ENCODE peak calls at places on chromosomes 3 and 15, in nine cellular contexts. H is mammary epithelial cell; Z is ascending aorta; R is CD8-positive, alpha-beta T cell; G is aorta; W is cardiac muscle cell; I is H9; X is Peyer's patch; M is Panc1. S is an unnamed sample. For H3K4me1, the result is how much of the 10 kb centered on the place peaks cover.

GRCh38 chr3:72015463-72015862 is 230.5 kb upstream of the PROK2 start:
- DNase-seq in H (no peak), Z (no peak), R (no peak), G (no peak), W (no peak), I (no peak), X (no peak), M (no peak), S (no peak)

GRCh38 chr3:23114479-23114878 is 88.6 kb upstream of the UBE2E2 start:
- DNase-seq in H (no peak), Z (no peak), R (no peak), G (no peak), W (peak), I (no peak), X (no peak), M (no peak), S (no peak)

GRCh38 chr3:83523470-83524073 is 1435.2 kb upstream of the CADM2 start:
- DNase-seq in H (peak), Z (no peak), R (no peak), G (no peak), W (peak), I (peak), X (no peak), M (peak), S (peak)

GRCh38 chr3:141308588-141309218 is 59.6 kb upstream of the ZBTB38 start:
- DNase-seq in H (peak), Z (no peak), R (no peak), G (peak), W (peak), I (peak), X (peak), M (no peak), S (peak)

GRCh38 chr3:108090701-108091497 is at the start of gene CD47:
- DNase-seq in H (peak), Z (peak), R (peak), G (peak), W (peak), I (peak), X (peak), M (peak), S (peak)

GRCh38 chr15:101526021-101526420 is 36.5 kb upstream of the PCSK6 start:
- DNase-seq in H (no peak), Z (no peak), R (no peak), G (no peak), W (no peak), I (no peak), X (no peak), M (no peak), S (no peak)

GRCh38 chr3:180036678-180037455 is at the start of gene PEX5L:
- DNase-seq in H (peak), Z (no peak), R (no peak), G (peak), W (peak), I (peak), X (no peak), M (no peak), S (peak)

GRCh38 chr3:51734572-51734907 is 27.7 kb downstream of the GRM2 start:
- DNase-seq in H (no peak), Z (no peak), R (no peak), G (no peak), W (no peak), I (no peak), X (no peak), M (no peak), S (no peak)

GRCh38 chr3:108280476-108280875 is 15.9 kb upstream of the HHLA2 start:
- DNase-seq in H (no peak), Z (no peak), R (no peak), G (no peak), W (no peak), I (no peak), X (no peak), M (no peak), S (no peak)

GRCh38 chr3:100402150-100402706 is 889 bp downstream of the LNP1 start:
- DNase-seq in H (peak), Z (no peak), R (no peak), G (no peak), W (peak), I (no peak), X (no peak), M (no peak), S (no peak)

GRCh38 chr3:149421764-149422163 is 44.3 kb upstream of the TM4SF1 start:
- DNase-seq in H (no peak), Z (no peak), R (no peak), G (no peak), W (no peak), I (no peak), X (no peak), M (no peak), S (no peak)

GRCh38 chr15:68300115-68300940 is 22.8 kb downstream of the FEM1B start:
- DNase-seq in H (no peak), Z (no peak), R (no peak), G (no peak), W (no peak), I (no peak), X (no peak), M (no peak), S (no peak)

GRCh38 chr15:52382647-52383046 is 87.0 kb upstream of the MYO5C start:
- DNase-seq in H (no peak), Z (no peak), R (no peak), G (no peak), W (no peak), I (no peak), X (no peak), M (no peak), S (no peak)

GRCh38 chr3:159322322-159322939 is 520.6 kb downstream of the MFSD1 start:
- DNase-seq in H (no peak), Z (no peak), R (no peak), G (peak), W (peak), I (peak), X (no peak), M (peak), S (peak)

GRCh38 chr15:77986891-77987764 is 90.4 kb downstream of the TBC1D2B start:
- DNase-seq in H (no peak), Z (no peak), R (no peak), G (peak), W (no peak), I (peak), X (no peak), M (no peak), S (no peak)

GRCh38 chr15:68407141-68407885 is 24.6 kb downstream of the ITGA11 start:
- DNase-seq in H (no peak), Z (no peak), R (no peak), G (no peak), W (no peak), I (no peak), X (no peak), M (no peak), S (no peak)

GRCh38 chr3:127831723-127832172 is 9.4 kb upstream of the MGLL start:
- DNase-seq in H (no peak), Z (no peak), R (no peak), G (no peak), W (peak), I (peak), X (peak), M (no peak), S (no peak)

GRCh38 chr15:31347067-31347975 is 20.7 kb downstream of the KLF13 start:
- DNase-seq in H (no peak), Z (no peak), R (peak), G (no peak), W (no peak), I (no peak), X (no peak), M (no peak), S (no peak)

GRCh38 chr3:53816430-53816829 is 29.8 kb downstream of the CHDH start:
- DNase-seq in H (no peak), Z (no peak), R (no peak), G (no peak), W (no peak), I (no peak), X (no peak), M (no peak), S (no peak)

GRCh38 chr3:56806407-56806806 is 4.7 kb upstream of the ARHGEF3 start:
- DNase-seq in H (no peak), Z (no peak), R (no peak), G (no peak), W (no peak), I (no peak), X (no peak), M (no peak), S (no peak)

GRCh38 chr3:118900737-118901525 is 133.7 kb downstream of the IGSF11 start:
- DNase-seq in H (no peak), Z (no peak), R (no peak), G (no peak), W (no peak), I (no peak), X (no peak), M (no peak), S (no peak)

GRCh38 chr3:66423791-66424190 is 77.0 kb downstream of the LRIG1 start:
- DNase-seq in H (no peak), Z (no peak), R (no peak), G (no peak), W (no peak), I (no peak), X (no peak), M (no peak), S (no peak)
- H3K27ac ChIP-seq in H (no peak), Z (peak), R (no peak), G (peak), W (no peak), I (no peak), X (no peak), M (no peak), S (no peak)

GRCh38 chr3:124851905-124852304 is 35.3 kb downstream of the ITGB5 start:
- DNase-seq in H (no peak), Z (no peak), R (no peak), G (no peak), W (no peak), I (no peak), X (no peak), M (no peak), S (no peak)
- H3K4me1 ChIP-seq in H (under half), Z (under half), R (under half), G (under half), W (under half), I (under half), X (under half), M (under half), S (under half)

GRCh38 chr3:48217449-48217848 is 5.8 kb upstream of the CAMP start:
- DNase-seq in H (no peak), Z (no peak), R (no peak), G (no peak), W (no peak), I (no peak), X (no peak), M (no peak), S (no peak)

GRCh38 chr3:48214225-48214624 is 9.1 kb upstream of the CAMP start:
- DNase-seq in H (no peak), Z (no peak), R (no peak), G (no peak), W (no peak), I (no peak), X (no peak), M (no peak), S (no peak)

GRCh38 chr3:48215876-48216275 is 7.4 kb upstream of the CAMP start:
- DNase-seq in H (no peak), Z (peak), R (no peak), G (no peak), W (no peak), I (no peak), X (no peak), M (no peak), S (no peak)

GRCh38 chr3:48215466-48215865 is 7.8 kb upstream of the CAMP start:
- DNase-seq in H (no peak), Z (no peak), R (no peak), G (no peak), W (no peak), I (no peak), X (no peak), M (no peak), S (no peak)

DNA sequence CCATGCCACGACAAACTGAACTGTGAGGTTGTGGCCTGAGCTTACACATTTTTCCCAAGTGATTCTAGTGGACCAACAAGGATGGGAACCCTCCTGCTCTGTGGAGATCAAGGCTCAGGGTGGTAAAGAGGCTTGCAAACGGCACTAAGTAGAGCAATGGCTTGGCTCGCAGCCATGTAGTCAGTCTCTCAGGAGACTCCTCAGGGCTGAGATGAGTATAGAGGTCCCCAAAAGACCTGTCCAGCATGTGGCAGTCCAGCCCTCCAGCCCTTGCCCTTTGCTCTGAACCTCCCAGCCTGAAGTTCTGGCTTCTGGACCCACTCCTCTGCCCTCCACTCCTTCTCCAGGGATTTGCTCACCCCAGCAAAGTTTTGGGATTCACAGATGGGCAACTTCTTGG is 8.3 kb upstream of the CAMP start:
- DNase-seq in H (no peak), Z (no peak), R (no peak), G (no peak), W (no peak), I (no peak), X (no peak), M (no peak), S (no peak)
- H3K27ac ChIP-seq in H (no peak), Z (peak), R (no peak), G (no peak), W (no peak), I (no peak), X (peak), M (no peak), S (no peak)

GRCh38 chr3:133572158-133573053 is 1.1 kb upstream of the CDV3 start:
- DNase-seq in H (peak), Z (no peak), R (no peak), G (no peak), W (no peak), I (no peak), X (no peak), M (no peak), S (no peak)
- H3K4me1 ChIP-seq in H (half or more), Z (under half), R (under half), G (under half), W (under half), I (under half), X (under half), M (under half), S (under half)